ENCODE peak calls at places on chromosome 4, in ten cellular contexts. X, R, N, A, U, K, C, S, E and J are unnamed samples.

GRCh38 chr4:5220028-5220427 is 168.7 kb downstream of the STK32B start:
- DNase-seq in S (peak), U (peak), X (no peak), N (no peak), C (no peak), K (no peak), E (no peak), R (no peak), A (no peak), J (no peak)

GRCh38 chr4:109967798-109968520 is 55.3 kb downstream of the EGF start:
- DNase-seq in N (no peak), K (no peak), S (no peak), E (no peak), U (no peak), A (no peak), X (no peak), R (no peak), C (no peak), J (no peak)

GRCh38 chr4:87420431-87420830 is 1.9 kb upstream of the NUDT9 start:
- DNase-seq in A (no peak), C (no peak), K (no peak), R (no peak), N (no peak), U (no peak), S (no peak), X (no peak), E (no peak), J (no peak)

GRCh38 chr4:23857353-23857752 is 32.5 kb downstream of the PPARGC1A start:
- DNase-seq in C (no peak), U (peak), E (no peak), R (no peak), K (no peak), N (no peak), S (no peak), X (no peak), A (no peak), J (no peak)

GRCh38 chr4:2271279-2272025 is 9.5 kb upstream of the MXD4 start:
- DNase-seq in X (no peak), U (no peak), K (no peak), C (no peak), S (no peak), N (no peak), A (peak), R (no peak), E (peak), J (no peak)

GRCh38 chr4:149164282-149164681 is 651.4 kb downstream of the IQCM start:
- DNase-seq in R (no peak), N (no peak), S (peak), A (no peak), U (peak), E (no peak), X (no peak), C (no peak), K (no peak), J (no peak)

GRCh38 chr4:16205298-16206164 is 20.7 kb downstream of the TAPT1 start:
- DNase-seq in E (no peak), A (no peak), U (no peak), K (no peak), N (no peak), X (no peak), C (no peak), S (peak), R (peak), J (no peak)

GRCh38 chr4:52244103-52244772 is 193.1 kb downstream of the SPATA18 start:
- DNase-seq in R (no peak), S (no peak), N (no peak), K (no peak), X (no peak), C (no peak), A (no peak), U (no peak), E (no peak), J (no peak)

GRCh38 chr4:175536852-175537453 is 275.1 kb downstream of the GPM6A start:
- DNase-seq in C (no peak), A (no peak), N (peak), E (no peak), R (peak), U (peak), K (no peak), X (no peak), S (peak), J (no peak)

GRCh38 chr4:139559095-139559490 is 3.1 kb upstream of the SETD7 start:
- DNase-seq in R (no peak), X (no peak), S (no peak), N (no peak), A (no peak), K (no peak), U (no peak), C (no peak), E (no peak), J (no peak)

GRCh38 chr4:128247906-128248305 is 39.7 kb downstream of the PGRMC2 start:
- DNase-seq in E (no peak), U (no peak), X (no peak), N (no peak), C (no peak), S (no peak), R (no peak), A (no peak), K (no peak), J (no peak)

GRCh38 chr4:6910340-6910959 is 824 bp downstream of the TBC1D14 start:
- DNase-seq in C (no peak), K (no peak), E (peak), X (no peak), A (no peak), N (no peak), U (no peak), S (peak), R (no peak), J (no peak)

GRCh38 chr4:6907658-6908191 is 1.9 kb upstream of the TBC1D14 start:
- DNase-seq in X (no peak), C (no peak), E (no peak), A (peak), S (no peak), U (no peak), N (no peak), K (no peak), R (peak), J (peak)

GRCh38 chr4:140070369-140070768 is 83.6 kb downstream of the MAML3 start:
- DNase-seq in U (no peak), C (no peak), S (no peak), N (no peak), K (no peak), A (no peak), X (no peak), R (no peak), E (no peak), J (no peak)

GRCh38 chr4:173499568-173500535 is 30.2 kb downstream of the HAND2 start:
- DNase-seq in X (no peak), E (no peak), K (no peak), S (no peak), U (no peak), A (no peak), N (no peak), C (no peak), R (no peak), J (no peak)

GRCh38 chr4:37531156-37531555 is 155.0 kb downstream of the RELL1 start:
- DNase-seq in K (no peak), N (no peak), R (no peak), X (no peak), C (no peak), S (no peak), A (no peak), U (no peak), E (no peak), J (no peak)

GRCh38 chr4:55397024-55397520 is 1.3 kb downstream of the TMEM165 start:
- DNase-seq in N (no peak), X (no peak), R (peak), C (peak), S (no peak), K (peak), A (no peak), E (peak), U (no peak), J (no peak)

GRCh38 chr4:56757270-56757746 is 64.2 kb downstream of the SPINK2 start:
- DNase-seq in R (peak), X (no peak), E (peak), A (no peak), N (no peak), K (no peak), S (no peak), U (peak), C (no peak), J (no peak)

GRCh38 chr4:151806511-151806927 is 45.7 kb upstream of the GATB start:
- DNase-seq in K (no peak), S (no peak), X (no peak), R (no peak), N (no peak), E (peak), A (no peak), C (no peak), U (peak), J (no peak)

GRCh38 chr4:154491731-154492249 is at the start of gene DCHS2:
- DNase-seq in R (no peak), U (no peak), S (peak), K (peak), A (peak), N (no peak), E (no peak), X (no peak), C (peak), J (no peak)

GRCh38 chr4:76840972-76841473 is 56.9 kb downstream of the SOWAHB start:
- DNase-seq in A (no peak), S (no peak), X (no peak), U (no peak), C (no peak), R (no peak), K (no peak), E (no peak), N (no peak), J (no peak)

GRCh38 chr4:184439386-184439785 is 35.0 kb downstream of the IRF2 start:
- DNase-seq in K (no peak), R (no peak), A (no peak), S (no peak), X (no peak), U (no peak), N (no peak), E (no peak), C (no peak), J (no peak)
- H3K4me3 ChIP-seq in K (no peak), R (no peak), A (no peak), S (no peak), X (no peak), U (no peak), N (no peak), E (no peak), C (no peak), J (no peak)

GRCh38 chr4:183429489-183429888 is 14.9 kb upstream of the CDKN2AIP start:
- DNase-seq in A (no peak), K (no peak), X (no peak), N (no peak), S (no peak), E (no peak), R (no peak), U (no peak), C (no peak), J (no peak)

GRCh38 chr4:183430317-183430986 is 14.0 kb upstream of the CDKN2AIP start:
- DNase-seq in N (no peak), E (no peak), U (no peak), R (peak), S (no peak), K (no peak), X (no peak), C (no peak), A (no peak), J (no peak)

GRCh38 chr4:183431614-183432013 is 12.8 kb upstream of the CDKN2AIP start:
- DNase-seq in R (no peak), E (no peak), C (no peak), X (no peak), U (no peak), A (no peak), K (no peak), S (no peak), N (no peak), J (no peak)

GRCh38 chr4:183434264-183435045 is 10.0 kb upstream of the CDKN2AIP start:
- DNase-seq in S (peak), R (no peak), N (no peak), X (no peak), C (no peak), E (no peak), A (no peak), U (no peak), K (no peak), J (no peak)

DNA sequence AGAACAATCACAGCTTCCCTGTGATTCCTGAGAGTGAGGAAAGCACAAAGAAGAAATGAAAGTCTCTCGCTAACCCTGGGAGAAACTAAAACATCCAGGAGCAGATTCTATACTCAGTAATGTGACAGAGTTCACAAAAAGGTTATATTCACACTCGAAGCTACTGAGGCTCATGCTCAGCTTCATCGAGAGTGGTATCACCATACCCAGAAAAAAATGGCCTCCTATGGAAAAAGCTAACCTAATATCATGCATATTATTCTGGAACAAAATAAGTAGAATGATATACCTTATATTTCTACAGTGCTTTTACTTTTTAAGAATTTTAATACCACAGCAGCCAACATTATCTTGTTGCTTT is 13.5 kb upstream of the CDKN2AIP start:
- DNase-seq in C (no peak), U (no peak), E (no peak), K (no peak), A (no peak), S (no peak), R (no peak), N (no peak), X (no peak), J (no peak)
- H3K27ac ChIP-seq in C (no peak), U (no peak), E (no peak), K (peak), A (peak), S (no peak), R (no peak), N (no peak), X (no peak), J (peak)

GRCh38 chr4:143380651-143381050 is 44.0 kb downstream of the GAB1 start:
- DNase-seq in A (no peak), N (no peak), X (no peak), S (no peak), C (no peak), K (no peak), E (no peak), R (no peak), U (no peak), J (no peak)

GRCh38 chr4:143377635-143378099 is 41.0 kb downstream of the GAB1 start:
- DNase-seq in C (no peak), E (no peak), X (no peak), S (no peak), A (no peak), N (peak), U (no peak), R (peak), K (no peak), J (no peak)

GRCh38 chr4:143372093-143372915 is 35.6 kb downstream of the GAB1 start:
- DNase-seq in C (no peak), K (no peak), U (no peak), A (no peak), X (no peak), E (no peak), R (no peak), N (peak), S (no peak), J (no peak)

GRCh38 chr4:143374771-143375170 is 38.1 kb downstream of the GAB1 start:
- DNase-seq in U (no peak), K (no peak), C (no peak), R (no peak), E (no peak), X (no peak), N (no peak), A (no peak), S (no peak), J (no peak)

GRCh38 chr4:143375326-143376073 is 38.8 kb downstream of the GAB1 start:
- DNase-seq in S (peak), X (no peak), A (no peak), C (no peak), R (peak), U (peak), K (no peak), N (no peak), E (peak), J (no peak)
- TF ChIP-seq CTCF in S (peak), X (no peak), A (peak), C (no peak), R (peak), U (peak), K (peak), N (peak), E (peak), J (peak)

GRCh38 chr4:39179681-39180080 is 2.6 kb upstream of the WDR19 start:
- DNase-seq in X (no peak), U (no peak), K (no peak), R (no peak), A (no peak), N (no peak), S (no peak), E (no peak), C (no peak), J (no peak)

GRCh38 chr4:39181905-39182638 is at the start of gene WDR19:
- DNase-seq in U (peak), S (peak), E (peak), X (peak), N (peak), K (peak), C (peak), R (peak), A (peak), J (peak)

GRCh38 chr4:39178706-39179105 is 3.6 kb upstream of the WDR19 start:
- DNase-seq in S (no peak), E (no peak), K (no peak), C (no peak), N (no peak), U (no peak), A (no peak), R (no peak), X (no peak), J (no peak)

DNA sequence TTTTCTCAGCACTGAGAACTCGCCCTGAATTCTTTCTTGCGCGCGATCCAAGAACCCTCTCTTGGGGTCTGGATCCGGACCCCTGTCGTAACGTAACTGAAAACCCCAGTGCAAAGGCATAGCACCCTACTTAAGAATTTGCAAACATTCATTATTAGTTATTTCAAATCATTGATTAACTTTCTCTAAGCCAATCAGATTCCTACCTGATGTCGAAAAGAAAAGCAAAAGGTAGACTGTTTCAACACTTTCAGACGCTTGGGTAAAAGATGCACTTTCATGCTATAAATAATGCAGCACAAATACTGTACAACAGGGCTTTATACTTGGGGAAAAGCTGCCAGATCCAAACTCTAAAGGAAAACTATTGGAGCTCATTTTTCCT is 817 bp upstream of the WDR19 start:
- DNase-seq in E (no peak), X (no peak), S (no peak), R (peak), C (peak), N (no peak), U (no peak), K (no peak), A (no peak), J (no peak)
- H3K4me3 ChIP-seq in E (peak), X (peak), S (peak), R (peak), C (peak), N (peak), U (peak), K (peak), A (peak), J (peak)

GRCh38 chr4:19982556-19982955 is 269.1 kb upstream of the SLIT2 start:
- DNase-seq in R (no peak), C (no peak), K (no peak), E (peak), A (no peak), X (no peak), U (peak), N (no peak), S (peak), J (no peak)
- H3K27ac ChIP-seq in R (no peak), C (no peak), K (no peak), E (peak), A (no peak), X (no peak), U (peak), N (no peak), S (no peak), J (no peak)